ENCODE peak calls at places on chromosomes 1 and 21, in four cellular contexts. S is dorsolateral prefrontal cortex, B is RPMI7951, G is naive B cell. E is an unnamed sample.

GRCh38 chr1:58823481-58824010 is 39.7 kb upstream of the JUN start:
- DNase-seq in B (peak), G (no peak), S (no peak), E (no peak)

GRCh38 chr1:198929961-198930599 is 291.2 kb downstream of the PTPRC start:
- DNase-seq in G (peak), B (peak), S (no peak), E (peak)

GRCh38 chr1:47178665-47179022 is 11.2 kb downstream of the PDZK1IP1 start:
- DNase-seq in B (no peak), S (no peak), G (no peak), E (no peak)

GRCh38 chr1:169894424-169895145 is 889 bp upstream of the SCYL3 start:
- DNase-seq in B (no peak), G (no peak), S (no peak), E (no peak)

GRCh38 chr1:42439940-42440339 is 15.9 kb downstream of the ZMYND12 start:
- DNase-seq in S (no peak), G (no peak), B (peak), E (no peak)

GRCh38 chr1:3471356-3472087 is 17.1 kb downstream of the ARHGEF16 start:
- DNase-seq in G (no peak), S (peak), B (peak), E (no peak)

GRCh38 chr1:66354311-66354922 is 179.5 kb upstream of the SGIP1 start:
- DNase-seq in G (no peak), S (no peak), B (peak), E (no peak)

GRCh38 chr1:81377406-81377805 is 423.3 kb upstream of the ADGRL2 start:
- DNase-seq in G (no peak), B (no peak), S (no peak), E (no peak)

GRCh38 chr1:31870086-31870736 is 54.4 kb upstream of the SPOCD1 start:
- DNase-seq in B (no peak), G (no peak), S (no peak), E (no peak)

GRCh38 chr1:46556822-46557221 is 5.4 kb upstream of the KNCN start:
- DNase-seq in B (peak), G (no peak), S (no peak), E (peak)

GRCh38 chr1:197269053-197269452 is 1.0 kb downstream of the CRB1 start:
- DNase-seq in G (no peak), B (no peak), S (peak), E (no peak)

GRCh38 chr1:158527190-158527815 is 26.9 kb downstream of the OR6Y1 start:
- DNase-seq in S (no peak), B (peak), G (no peak), E (no peak)

GRCh38 chr1:41626616-41627375 is 142.3 kb upstream of the EDN2 start:
- DNase-seq in B (peak), S (no peak), G (no peak), E (no peak)

GRCh38 chr1:202063093-202063492 is 52.7 kb downstream of the ELF3 start:
- DNase-seq in S (no peak), B (peak), G (no peak), E (no peak)

GRCh38 chr1:214574598-214575411 is 23.4 kb upstream of the PTPN14 start:
- DNase-seq in S (no peak), B (no peak), G (no peak), E (no peak)

GRCh38 chr1:3126756-3127718 is 58.0 kb downstream of the PRDM16 start:
- DNase-seq in G (no peak), S (no peak), B (no peak), E (no peak)

GRCh38 chr1:154626456-154627246 is 18.7 kb upstream of the ADAR start:
- DNase-seq in G (no peak), B (no peak), S (no peak), E (peak)

GRCh38 chr1:93804412-93804811 is 74.6 kb downstream of the DNTTIP2 start:
- DNase-seq in B (peak), G (no peak), S (no peak), E (no peak)

GRCh38 chr1:117312453-117313138 is 54.7 kb upstream of the MAN1A2 start:
- DNase-seq in B (peak), S (no peak), G (peak), E (peak)

GRCh38 chr1:170290226-170290625 is 144.5 kb downstream of the NTMT2 start:
- DNase-seq in G (no peak), S (no peak), B (no peak), E (no peak)

GRCh38 chr21:27248791-27249190 is 281.9 kb upstream of the ADAMTS5 start:
- DNase-seq in G (no peak), S (no peak), B (no peak), E (no peak)

GRCh38 chr1:156914440-156914856 is 6.0 kb upstream of the LRRC71 start:
- DNase-seq in B (no peak), G (no peak), S (no peak), E (no peak)

GRCh38 chr1:87094238-87094637 is 179.8 kb downstream of the HS2ST1 start:
- DNase-seq in S (no peak), G (no peak), B (no peak), E (no peak)

GRCh38 chr21:36508948-36509347 is 29.0 kb upstream of the CLDN14 start:
- DNase-seq in B (no peak), G (no peak), S (no peak), E (no peak)

GRCh38 chr1:6727535-6727934 is 25.9 kb upstream of the DNAJC11 start:
- DNase-seq in B (peak), S (no peak), G (peak), E (peak)

GRCh38 chr1:205172729-205173366 is 38.7 kb downstream of the DSTYK start:
- DNase-seq in S (no peak), B (peak), G (no peak), E (no peak)

GRCh38 chr1:7526867-7527732 is 244.0 kb upstream of the VAMP3 start:
- DNase-seq in S (no peak), B (peak), G (no peak), E (no peak)

GRCh38 chr1:44354268-44354839 is 703 bp downstream of the ERI3 start:
- DNase-seq in S (no peak), B (no peak), G (peak), E (no peak)

GRCh38 chr1:178093150-178093957 is 550 bp upstream of the RASAL2 start:
- DNase-seq in B (peak), S (peak), G (peak), E (peak)

GRCh38 chr21:44426663-44427191 is 28.6 kb upstream of the LRRC3 start:
- DNase-seq in G (no peak), B (no peak), S (peak), E (no peak)

GRCh38 chr1:28602536-28603439 is 10.7 kb downstream of the RAB42 start:
- DNase-seq in G (no peak), B (peak), S (peak), E (peak)

GRCh38 chr1:4745560-4745959 is 91.2 kb downstream of the AJAP1 start:
- DNase-seq in G (no peak), B (peak), S (no peak), E (no peak)

GRCh38 chr21:30395731-30396130 is at the start of gene KRTAP13-1:
- DNase-seq in B (no peak), G (no peak), S (no peak), E (no peak)